ENCODE peak calls at places on chromosomes 3 and 15, in four cellular contexts. M, O, W and C are unnamed samples.

GRCh38 chr3:28077566-28077965 is 163.9 kb upstream of the CMC1 start:
- DNase-seq in M (peak), O (no peak), W (no peak), C (peak)

GRCh38 chr3:149532463-149533180 is 58.1 kb downstream of the TM4SF4 start:
- DNase-seq in M (no peak), O (no peak), W (no peak), C (peak)

GRCh38 chr15:92900712-92901052 is 558 bp downstream of the CHD2 start:
- DNase-seq in M (peak), O (no peak), W (no peak), C (no peak)

GRCh38 chr3:4977001-4977888 is 2.0 kb upstream of the BHLHE40 start:
- DNase-seq in M (peak), O (peak), W (peak), C (peak)

GRCh38 chr3:157188391-157188790 is 28.4 kb upstream of the CCNL1 start:
- DNase-seq in M (no peak), O (no peak), W (no peak), C (no peak)

GRCh38 chr3:170909129-170909903 is 879 bp upstream of the EIF5A2 start:
- DNase-seq in M (peak), O (peak), W (no peak), C (no peak)

GRCh38 chr3:186772886-186773417 is 10.4 kb upstream of the EIF4A2 start:
- DNase-seq in M (no peak), O (no peak), W (peak), C (no peak)

GRCh38 chr3:188979236-188979635 is 192.5 kb upstream of the TPRG1 start:
- DNase-seq in M (no peak), O (no peak), W (no peak), C (no peak)

GRCh38 chr3:175356899-175357324 is 497.8 kb downstream of the NAALADL2 start:
- DNase-seq in M (no peak), O (no peak), W (no peak), C (no peak)

GRCh38 chr3:48984648-48985047 is 5.4 kb upstream of the P4HTM start:
- DNase-seq in M (no peak), O (no peak), W (no peak), C (no peak)

GRCh38 chr15:74609938-74610301 is 5.7 kb upstream of the CLK3 start:
- DNase-seq in M (no peak), O (no peak), W (no peak), C (no peak)

GRCh38 chr3:150370129-150370602 is 37.9 kb upstream of the TSC22D2 start:
- DNase-seq in M (peak), O (peak), W (no peak), C (peak)

GRCh38 chr15:27396997-27397396 is 426.0 kb downstream of the GABRG3 start:
- DNase-seq in M (no peak), O (no peak), W (no peak), C (no peak)

GRCh38 chr15:45254405-45255293 is 2.6 kb downstream of the SLC28A2 start:
- DNase-seq in M (peak), O (no peak), W (no peak), C (no peak)

GRCh38 chr15:100681335-100681746 is 79.0 kb downstream of the ASB7 start:
- DNase-seq in M (no peak), O (no peak), W (no peak), C (no peak)

GRCh38 chr3:5304789-5305680 is 117.5 kb downstream of the EDEM1 start:
- DNase-seq in M (peak), O (peak), W (no peak), C (peak)

GRCh38 chr3:169494982-169495381 is 168.5 kb downstream of the MECOM start:
- DNase-seq in M (no peak), O (no peak), W (no peak), C (no peak)

GRCh38 chr15:59611277-59612260 is at the start of gene GCNT3:
- DNase-seq in M (peak), O (peak), W (no peak), C (no peak)

GRCh38 chr3:89682556-89682955 is 575.1 kb downstream of the EPHA3 start:
- DNase-seq in M (no peak), O (no peak), W (no peak), C (no peak)

GRCh38 chr3:124258057-124258500 is 266.2 kb upstream of the ROPN1 start:
- DNase-seq in M (peak), O (no peak), W (no peak), C (no peak)

GRCh38 chr15:51776952-51777574 is 25.7 kb downstream of the TMOD2 start:
- DNase-seq in M (peak), O (peak), W (peak), C (peak)

GRCh38 chr3:13647314-13648059 is 98.6 kb downstream of the FBLN2 start:
- DNase-seq in M (peak), O (no peak), W (no peak), C (no peak)

GRCh38 chr3:17059966-17060560 is 175.3 kb downstream of the PLCL2 start:
- DNase-seq in M (no peak), O (no peak), W (no peak), C (no peak)

GRCh38 chr3:9398715-9399708 is 1.6 kb downstream of the SETD5 start:
- DNase-seq in M (peak), O (no peak), W (no peak), C (peak)

GRCh38 chr3:15728766-15729165 is 69.0 kb downstream of the ANKRD28 start:
- DNase-seq in M (no peak), O (no peak), W (no peak), C (no peak)

GRCh38 chr3:15094187-15094875 is 4.6 kb downstream of the RBSN start:
- DNase-seq in M (no peak), O (no peak), W (no peak), C (no peak)

GRCh38 chr3:8742921-8743605 is 9.5 kb downstream of the CAV3 start:
- DNase-seq in M (peak), O (peak), W (no peak), C (no peak)

GRCh38 chr3:123584988-123585937 is at the start of gene HACD2:
- DNase-seq in M (peak), O (peak), W (peak), C (peak)

GRCh38 chr3:156764761-156765160 is 61.4 kb upstream of the LEKR1 start:
- DNase-seq in M (no peak), O (no peak), W (no peak), C (no peak)

GRCh38 chr15:97082835-97083234 is 752.3 kb downstream of the NR2F2 start:
- DNase-seq in M (no peak), O (no peak), W (no peak), C (peak)

GRCh38 chr3:24367681-24368264 is 126.9 kb downstream of the THRB start:
- DNase-seq in M (no peak), O (no peak), W (no peak), C (no peak)

GRCh38 chr3:172119266-172119957 is 80.0 kb downstream of the FNDC3B start:
- DNase-seq in M (no peak), O (no peak), W (no peak), C (no peak)

GRCh38 chr15:65110676-65111292 is 4.2 kb downstream of the UBAP1L start:
- DNase-seq in M (peak), O (no peak), W (no peak), C (peak)

GRCh38 chr3:197949191-197949766 is 711 bp upstream of the RPL35A start:
- DNase-seq in M (no peak), O (no peak), W (peak), C (no peak)

GRCh38 chr15:90903733-90904536 is 833 bp downstream of the MAN2A2 start:
- DNase-seq in M (no peak), O (peak), W (no peak), C (no peak)

GRCh38 chr3:127524300-127524896 is 66.1 kb downstream of the TPRA1 start:
- DNase-seq in M (no peak), O (no peak), W (no peak), C (peak)